ENCODE peak calls at places on chromosomes 2 and 18, in four cellular contexts. Y is cardiac muscle cell; C is effector memory CD4-positive, alpha-beta T cell; E is keratinocyte. F is an unnamed sample.

GRCh38 chr2:127175821-127176354 is 44.2 kb downstream of the CYP27C1 start:
- DNase-seq in E (no peak), Y (peak), C (no peak), F (no peak)

GRCh38 chr18:45517181-45517741 is 98.0 kb upstream of the SLC14A2 start:
- DNase-seq in E (no peak), Y (peak), C (no peak), F (no peak)

GRCh38 chr2:88765154-88765948 is 73.9 kb downstream of the RPIA start:
- DNase-seq in Y (peak), C (no peak), E (no peak), F (no peak)

GRCh38 chr18:58990720-58991119 is 126.0 kb downstream of the ZNF532 start:
- DNase-seq in E (no peak), C (no peak), Y (no peak), F (no peak)

GRCh38 chr2:195307751-195308150 is 349.3 kb upstream of the SLC39A10 start:
- DNase-seq in C (no peak), E (no peak), Y (no peak), F (no peak)

GRCh38 chr18:2979027-2979570 is 33.8 kb downstream of the LPIN2 start:
- DNase-seq in E (no peak), Y (peak), C (no peak), F (no peak)

GRCh38 chr2:174024524-174025270 is 59.5 kb upstream of the SP3 start:
- DNase-seq in E (no peak), C (no peak), Y (peak), F (no peak)

GRCh38 chr2:182378759-182379158 is 48.1 kb downstream of the PDE1A start:
- DNase-seq in E (no peak), C (no peak), Y (no peak), F (no peak)

GRCh38 chr2:127195140-127196074 is 24.7 kb downstream of the CYP27C1 start:
- DNase-seq in C (no peak), E (no peak), Y (no peak), F (no peak)

GRCh38 chr2:232979871-232980461 is 33.1 kb downstream of the NGEF start:
- DNase-seq in C (no peak), Y (peak), E (no peak), F (no peak)

GRCh38 chr2:109230980-109231420 is 102.0 kb downstream of the SH3RF3 start:
- DNase-seq in E (no peak), Y (no peak), C (no peak), F (no peak)

GRCh38 chr2:9694661-9695060 is 63.9 kb upstream of the YWHAQ start:
- DNase-seq in E (no peak), Y (no peak), C (no peak), F (no peak)

GRCh38 chr2:16861154-16861929 is 195.7 kb upstream of the CYRIA start:
- DNase-seq in E (no peak), Y (peak), C (no peak), F (no peak)

GRCh38 chr2:98282109-98282508 is 64.1 kb upstream of the CNGA3 start:
- DNase-seq in C (no peak), E (no peak), Y (no peak), F (no peak)

GRCh38 chr2:201882353-201883095 is 76.2 kb downstream of the CDK15 start:
- DNase-seq in E (no peak), Y (peak), C (no peak), F (no peak)

GRCh38 chr2:45889053-45889452 is 237.6 kb downstream of the PRKCE start:
- DNase-seq in C (no peak), Y (peak), E (no peak), F (peak)

GRCh38 chr2:215156453-215156852 is 18.0 kb upstream of the ABCA12 start:
- DNase-seq in E (no peak), Y (no peak), C (no peak), F (no peak)

GRCh38 chr2:186459009-186459408 is 27.1 kb upstream of the ZC3H15 start:
- DNase-seq in Y (peak), E (no peak), C (no peak), F (no peak)

GRCh38 chr2:50529600-50530218 is 502.2 kb downstream of the NRXN1 start:
- DNase-seq in E (no peak), Y (peak), C (no peak), F (no peak)

GRCh38 chr18:49151482-49151881 is 200.7 kb upstream of the SMAD7 start:
- DNase-seq in C (no peak), E (no peak), Y (no peak), F (no peak)

GRCh38 chr18:55821219-55821618 is 233.2 kb upstream of the TCF4 start:
- DNase-seq in C (no peak), E (peak), Y (peak), F (no peak)

GRCh38 chr2:106053116-106053515 is 141.0 kb downstream of the UXS1 start:
- DNase-seq in C (no peak), Y (peak), E (no peak), F (no peak)

GRCh38 chr2:157442636-157443035 is 1.3 kb downstream of the CYTIP start:
- DNase-seq in C (no peak), Y (no peak), E (no peak), F (no peak)

GRCh38 chr2:31558401-31559295 is 22.1 kb downstream of the SRD5A2 start:
- DNase-seq in Y (peak), C (no peak), E (no peak), F (no peak)

GRCh38 chr2:53131416-53131815 is 636.2 kb upstream of the CHAC2 start:
- DNase-seq in C (no peak), Y (peak), E (peak), F (no peak)

GRCh38 chr2:80238692-80239469 is 65.7 kb downstream of the LRRTM1 start:
- DNase-seq in Y (peak), C (no peak), E (no peak), F (no peak)

GRCh38 chr18:24837065-24837464 is 376.6 kb downstream of the HRH4 start:
- DNase-seq in C (no peak), E (no peak), Y (peak), F (no peak)

DNA sequence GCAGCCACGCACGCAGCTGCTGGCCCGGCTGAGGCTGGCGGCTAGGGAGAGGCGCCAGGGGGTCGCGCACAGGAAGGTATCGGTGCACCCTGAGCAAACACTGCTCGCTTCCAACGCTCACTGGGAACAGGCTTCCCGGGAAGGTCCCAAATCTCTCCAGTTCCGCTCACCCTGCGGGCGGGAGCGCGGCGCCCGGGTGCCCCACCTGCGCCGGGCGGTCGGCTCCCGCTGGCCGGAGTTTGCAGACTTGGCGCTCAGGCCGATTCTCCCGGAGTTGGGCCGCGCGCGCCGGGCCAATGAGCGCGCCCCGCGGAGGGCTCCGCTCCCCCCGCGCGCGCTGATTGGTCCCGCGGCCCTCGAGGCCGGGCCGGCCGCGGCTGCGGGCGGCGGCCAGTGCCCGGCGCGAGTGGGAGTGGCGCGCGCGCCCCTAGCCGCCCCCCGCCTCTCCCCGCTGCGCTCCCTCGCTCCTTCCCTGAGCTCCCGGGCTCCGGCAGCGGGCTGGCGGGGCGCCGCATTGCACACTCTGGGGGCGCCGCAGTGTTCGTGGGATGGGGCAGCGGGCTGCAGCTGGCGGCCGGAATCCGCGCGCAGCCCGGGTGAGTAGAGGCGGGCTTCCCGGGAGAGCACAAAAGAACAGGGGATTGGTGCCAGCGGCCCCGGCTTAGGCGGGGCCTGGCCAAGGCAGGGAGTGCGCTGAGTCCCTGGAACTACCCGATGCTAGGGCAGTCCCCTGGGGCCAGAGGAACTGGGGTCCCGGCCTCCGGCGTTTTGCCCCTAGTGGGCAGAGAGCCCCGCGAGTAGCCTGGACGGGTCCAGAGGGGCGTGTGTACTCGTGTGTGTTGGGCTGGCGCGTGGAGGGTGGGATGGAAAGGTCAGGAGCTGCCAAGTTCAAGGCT is at the start of gene LYPD6:
- DNase-seq in E (no peak), Y (peak), C (no peak), F (no peak)
- H3K4me3 ChIP-seq in E (peak), Y (peak), C (no peak), F (no peak)

GRCh38 chr2:42969231-42970150 is 177.1 kb upstream of the HAAO start:
- DNase-seq in E (no peak), Y (peak), C (no peak), F (no peak)
- H3K4me3 ChIP-seq in E (no peak), Y (no peak), C (no peak), F (no peak)

DNA sequence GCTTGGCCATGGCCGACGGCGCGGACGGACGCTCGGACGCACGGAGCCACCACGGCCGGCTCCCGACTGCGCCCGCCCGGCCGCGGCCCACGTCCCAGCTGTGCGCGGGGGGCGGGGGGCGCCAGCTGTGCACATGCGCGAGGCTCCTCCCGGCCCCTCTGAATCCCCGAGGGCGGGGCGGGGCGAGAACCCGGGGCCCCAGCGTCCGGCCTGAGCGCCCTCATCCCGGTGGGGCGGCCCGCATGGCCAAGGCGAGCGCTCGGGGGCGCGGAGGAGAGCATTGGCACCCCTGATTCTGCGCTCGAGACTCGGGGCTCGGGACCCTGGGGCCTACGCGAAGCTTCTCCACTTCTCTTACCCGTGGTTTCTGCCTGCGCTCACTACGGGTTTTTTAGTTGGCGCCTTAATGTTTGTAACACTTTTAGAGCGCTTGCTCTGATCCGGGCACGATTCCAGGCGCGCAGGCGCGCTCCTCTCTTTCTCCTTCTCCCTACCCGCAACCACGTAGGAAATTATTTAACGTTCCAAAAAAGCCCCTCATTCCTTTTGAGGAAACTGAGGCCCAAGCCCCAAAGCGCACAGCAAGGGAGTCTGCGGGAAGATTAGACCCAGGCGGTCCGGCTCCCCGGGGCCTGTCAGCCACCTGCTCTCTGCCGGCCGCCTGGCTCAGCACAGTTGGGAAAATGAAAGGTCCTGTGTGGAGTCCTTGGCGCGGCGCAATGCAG is at the start of gene PXDN:
- DNase-seq in Y (peak), E (no peak), C (no peak), F (no peak)
- H3K4me3 ChIP-seq in Y (peak), E (peak), C (no peak), F (no peak)

DNA sequence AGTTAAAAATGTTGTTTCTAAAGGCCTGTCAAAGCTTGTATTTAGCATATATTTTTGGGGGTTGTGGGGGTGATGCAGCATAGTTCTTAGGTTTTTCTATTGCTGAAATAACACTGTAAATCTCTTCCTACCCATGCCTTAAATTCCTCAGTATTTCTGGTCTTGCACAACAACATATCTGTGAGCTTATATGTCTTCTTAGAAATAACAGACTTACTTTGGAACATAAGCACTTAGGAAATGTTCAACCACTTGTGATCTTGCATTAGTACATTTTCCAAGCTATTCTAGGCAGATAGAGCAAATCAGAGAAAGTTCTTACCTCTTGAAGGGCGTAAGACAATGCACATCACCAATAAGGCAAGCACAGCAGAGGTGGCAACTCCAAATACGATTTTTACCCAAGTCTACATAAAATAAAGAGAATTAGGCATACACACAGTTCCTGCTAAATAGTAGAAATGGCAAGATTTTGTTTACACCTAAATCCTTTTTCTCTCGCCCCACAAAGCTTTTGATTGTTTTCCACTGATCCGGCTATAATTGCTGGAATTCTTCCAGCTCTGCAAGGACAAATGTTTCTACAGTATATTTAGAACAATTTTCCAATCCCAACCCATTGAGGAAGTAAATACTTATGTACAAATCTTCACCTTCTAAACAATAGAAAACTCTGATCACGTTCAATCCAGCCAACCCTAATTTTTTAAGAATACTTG is 500 bp downstream of the FAP start:
- DNase-seq in C (no peak), Y (peak), E (no peak), F (no peak)
- H3K4me3 ChIP-seq in C (no peak), Y (no peak), E (peak), F (no peak)

DNA sequence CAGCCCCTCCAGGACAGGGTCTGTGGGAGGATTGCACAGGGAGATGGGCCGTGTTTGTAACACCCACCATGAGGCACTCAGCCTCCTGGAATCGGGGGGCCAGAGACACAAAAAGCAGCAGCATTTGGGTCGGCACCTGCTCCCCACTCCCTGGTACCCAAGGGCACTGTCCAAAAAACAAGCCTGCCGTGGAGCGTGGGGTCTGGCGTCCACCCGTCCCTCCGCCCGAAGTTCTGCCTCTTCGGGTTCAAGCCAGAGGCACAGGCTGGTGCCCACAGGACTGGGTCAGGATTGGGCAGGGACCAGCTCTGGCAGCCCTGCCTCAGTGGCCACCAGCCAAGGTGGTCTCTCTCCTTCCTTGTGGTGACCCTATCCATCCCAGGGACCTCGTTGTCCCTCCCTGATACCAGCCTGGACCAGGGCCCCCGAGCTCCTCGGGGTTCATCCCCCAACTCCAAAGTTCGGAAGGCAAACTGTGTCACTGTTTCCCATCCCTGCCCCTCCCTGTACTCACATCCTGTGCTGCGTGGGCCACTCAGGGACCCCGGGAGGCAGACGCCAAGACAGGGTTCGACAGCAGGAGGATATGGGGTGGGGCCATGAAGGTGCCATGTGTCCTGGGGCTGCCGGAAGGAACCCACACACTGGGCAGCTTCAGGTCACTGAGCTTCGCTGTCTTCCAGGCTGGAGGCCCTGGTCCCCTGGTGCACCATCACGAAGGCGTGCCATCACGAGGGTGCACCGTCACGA is 126.0 kb upstream of the HDAC4 start:
- DNase-seq in C (no peak), E (no peak), Y (no peak), F (no peak)
- H3K4me3 ChIP-seq in C (no peak), E (no peak), Y (no peak), F (no peak)

DNA sequence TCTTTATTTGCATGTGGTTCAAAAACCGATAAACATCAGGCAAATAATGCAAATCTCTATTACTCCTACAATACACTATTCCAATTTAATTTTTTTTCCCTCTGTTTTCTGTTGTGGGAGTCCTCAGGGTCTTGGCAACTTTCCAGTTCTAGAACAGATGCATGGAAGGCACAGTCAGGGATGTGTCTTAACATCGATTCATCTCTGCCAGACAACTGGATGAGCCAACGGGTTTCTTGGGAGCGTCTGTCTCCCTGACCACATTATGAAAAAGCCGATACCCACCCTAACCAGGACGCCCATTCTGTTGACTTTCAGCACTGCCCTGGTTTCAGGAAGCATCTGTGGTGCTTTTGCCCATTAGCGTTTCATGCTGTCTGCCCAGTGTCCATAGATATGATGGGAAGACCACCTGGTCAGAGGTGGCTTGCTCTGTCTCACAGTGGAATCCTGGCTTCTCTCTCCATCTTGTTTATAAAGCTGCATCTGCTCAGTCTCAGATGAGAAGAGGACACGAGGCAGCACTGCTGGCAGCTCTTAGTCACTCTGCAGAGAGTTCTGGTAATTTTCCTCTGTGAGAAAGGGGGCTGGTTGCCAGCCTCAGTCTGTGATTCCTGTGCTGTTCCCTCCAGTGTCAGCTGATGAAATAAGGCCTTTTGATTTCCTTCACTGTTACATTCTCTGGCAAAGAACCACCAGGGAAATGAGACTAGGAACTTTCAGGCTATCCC is 57.9 kb upstream of the KCNE4 start:
- DNase-seq in Y (peak), E (no peak), C (no peak), F (no peak)
- H3K4me3 ChIP-seq in Y (no peak), E (no peak), C (no peak), F (no peak)

GRCh38 chr2:66441651-66442365 is 6.9 kb downstream of the MEIS1 start:
- DNase-seq in E (no peak), C (no peak), Y (no peak), F (no peak)

GRCh38 chr2:66439291-66440010 is 4.5 kb downstream of the MEIS1 start:
- DNase-seq in E (no peak), Y (peak), C (no peak), F (no peak)

GRCh38 chr2:66440011-66440542 is 5.2 kb downstream of the MEIS1 start:
- DNase-seq in E (no peak), Y (peak), C (no peak), F (no peak)

GRCh38 chr2:66438498-66439290 is 3.8 kb downstream of the MEIS1 start:
- DNase-seq in C (no peak), Y (no peak), E (no peak), F (no peak)

DNA sequence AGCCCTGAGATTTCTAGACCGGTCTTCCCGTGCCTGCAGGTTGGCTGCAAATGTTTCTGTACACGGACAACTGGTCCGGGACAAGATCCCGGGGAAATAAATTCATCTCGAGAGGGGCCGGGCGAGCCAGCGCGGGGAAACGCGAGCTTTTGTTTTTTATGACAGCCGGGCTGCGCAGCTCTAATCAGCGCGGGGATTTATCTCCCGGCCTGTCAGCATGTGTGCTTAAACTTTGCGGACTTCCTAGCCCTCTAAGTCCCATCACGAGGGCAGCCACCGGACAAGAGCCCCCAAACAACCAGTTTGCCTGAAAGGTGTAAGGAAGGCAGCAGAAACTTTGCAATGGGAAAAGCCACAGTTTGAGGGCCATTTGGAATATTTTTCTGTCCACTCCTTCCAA is 5.8 kb downstream of the MEIS1 start:
- DNase-seq in Y (peak), E (no peak), C (no peak), F (no peak)
- H3K4me3 ChIP-seq in Y (peak), E (no peak), C (no peak), F (no peak)

GRCh38 chr2:134250840-134251461 is 2.9 kb upstream of the MGAT5 start:
- DNase-seq in Y (no peak), C (no peak), E (no peak), F (no peak)

GRCh38 chr2:134253117-134253704 is 661 bp upstream of the MGAT5 start:
- DNase-seq in Y (no peak), E (no peak), C (no peak), F (no peak)

GRCh38 chr2:134254836-134255235 is 964 bp downstream of the MGAT5 start:
- DNase-seq in Y (no peak), E (no peak), C (no peak), F (no peak)

GRCh38 chr2:134252092-134252775 is 1.6 kb upstream of the MGAT5 start:
- DNase-seq in E (no peak), C (no peak), Y (no peak), F (no peak)

GRCh38 chr2:134253804-134254203 is at the start of gene MGAT5:
- DNase-seq in Y (no peak), C (no peak), E (no peak), F (no peak)
- H3K4me3 ChIP-seq in Y (no peak), C (no peak), E (no peak), F (no peak)

GRCh38 chr2:72888438-72889202 is 1.4 kb downstream of the SPR start:
- DNase-seq in C (no peak), Y (no peak), E (no peak), F (no peak)
- H3K4me3 ChIP-seq in C (no peak), Y (no peak), E (no peak), F (no peak)

F was measured in CD8-positive, alpha-beta T cell.